ENCODE peak calls at places on chromosomes 12 and 14, in seven cellular contexts. V, E, P, R, G, M and C are unnamed samples.

GRCh38 chr12:71730936-71731335 is 23.7 kb upstream of the RAB21 start:
- DNase-seq in R (no peak), V (no peak), P (no peak), G (no peak), M (no peak), E (no peak), C (no peak)

GRCh38 chr12:60689137-60689536 is 1093.3 kb downstream of the SLC16A7 start:
- DNase-seq in P (no peak), V (no peak), R (no peak), E (no peak), M (no peak), G (no peak), C (no peak)

GRCh38 chr14:49930720-49931119 is 37.8 kb downstream of the ARF6 start:
- DNase-seq in P (peak), R (no peak), V (no peak), M (no peak), E (no peak), G (no peak), C (no peak)

GRCh38 chr12:32446306-32447119 is 47.2 kb downstream of the FGD4 start:
- DNase-seq in M (no peak), E (no peak), P (no peak), G (no peak), V (no peak), R (no peak), C (no peak)

GRCh38 chr12:109738878-109739665 is 25.4 kb downstream of the FAM222A start:
- DNase-seq in E (no peak), V (no peak), P (no peak), R (peak), M (no peak), G (peak), C (no peak)

GRCh38 chr12:15962760-15963159 is 51.6 kb downstream of the DERA start:
- DNase-seq in G (no peak), M (no peak), V (no peak), R (no peak), E (no peak), P (no peak), C (no peak)

GRCh38 chr12:126944684-126945083 is 1322.3 kb upstream of the TMEM132C start:
- DNase-seq in R (no peak), M (no peak), P (no peak), G (no peak), V (no peak), E (no peak), C (no peak)

GRCh38 chr14:35355981-35356839 is 48.3 kb downstream of the NFKBIA start:
- DNase-seq in P (peak), V (no peak), R (no peak), E (no peak), G (peak), M (no peak), C (no peak)

GRCh38 chr12:80053048-80053790 is 46.1 kb upstream of the OTOGL start:
- DNase-seq in P (peak), R (peak), E (peak), M (no peak), G (peak), V (peak), C (no peak)

GRCh38 chr12:25253371-25254068 is 2.8 kb upstream of the KRAS start:
- DNase-seq in V (no peak), M (no peak), G (no peak), P (no peak), E (no peak), R (no peak), C (no peak)

GRCh38 chr14:96582995-96583394 is 80.8 kb downstream of the PAPOLA start:
- DNase-seq in E (no peak), P (no peak), M (no peak), V (no peak), G (no peak), R (no peak), C (peak)

GRCh38 chr12:87332987-87333761 is 696.0 kb downstream of the C12orf50 start:
- DNase-seq in R (no peak), P (no peak), G (no peak), M (no peak), V (no peak), E (no peak), C (no peak)

GRCh38 chr14:96160030-96160912 is 44.4 kb upstream of the BDKRB2 start:
- DNase-seq in G (no peak), E (no peak), M (no peak), V (no peak), P (peak), R (no peak), C (no peak)

GRCh38 chr12:53944907-53945847 is 6.5 kb downstream of the HOXC13 start:
- DNase-seq in V (no peak), E (no peak), M (no peak), R (no peak), P (no peak), G (no peak), C (no peak)
- TF ChIP-seq CTCF in V (no peak), E (no peak), M (no peak), R (no peak), P (no peak), G (no peak), C (no peak)

GRCh38 chr12:103627189-103627855 is 40.2 kb downstream of the STAB2 start:
- DNase-seq in M (no peak), E (no peak), V (no peak), G (no peak), R (peak), P (no peak), C (no peak)

GRCh38 chr12:103623716-103624115 is 36.6 kb downstream of the STAB2 start:
- DNase-seq in G (no peak), V (no peak), M (no peak), E (no peak), R (no peak), P (no peak), C (no peak)

GRCh38 chr12:103626498-103626897 is 39.4 kb downstream of the STAB2 start:
- DNase-seq in E (no peak), G (peak), V (no peak), R (peak), M (peak), P (no peak), C (no peak)
- TF ChIP-seq CTCF in E (peak), G (no peak), V (no peak), R (peak), M (peak), P (peak), C (no peak)

GRCh38 chr14:32142754-32143437 is 58.9 kb upstream of the RNU6-7 start:
- DNase-seq in V (no peak), G (no peak), M (no peak), E (no peak), R (no peak), P (no peak), C (no peak)
- TF ChIP-seq CTCF in V (no peak), G (no peak), M (no peak), E (no peak), R (no peak), P (no peak), C (no peak)

DNA sequence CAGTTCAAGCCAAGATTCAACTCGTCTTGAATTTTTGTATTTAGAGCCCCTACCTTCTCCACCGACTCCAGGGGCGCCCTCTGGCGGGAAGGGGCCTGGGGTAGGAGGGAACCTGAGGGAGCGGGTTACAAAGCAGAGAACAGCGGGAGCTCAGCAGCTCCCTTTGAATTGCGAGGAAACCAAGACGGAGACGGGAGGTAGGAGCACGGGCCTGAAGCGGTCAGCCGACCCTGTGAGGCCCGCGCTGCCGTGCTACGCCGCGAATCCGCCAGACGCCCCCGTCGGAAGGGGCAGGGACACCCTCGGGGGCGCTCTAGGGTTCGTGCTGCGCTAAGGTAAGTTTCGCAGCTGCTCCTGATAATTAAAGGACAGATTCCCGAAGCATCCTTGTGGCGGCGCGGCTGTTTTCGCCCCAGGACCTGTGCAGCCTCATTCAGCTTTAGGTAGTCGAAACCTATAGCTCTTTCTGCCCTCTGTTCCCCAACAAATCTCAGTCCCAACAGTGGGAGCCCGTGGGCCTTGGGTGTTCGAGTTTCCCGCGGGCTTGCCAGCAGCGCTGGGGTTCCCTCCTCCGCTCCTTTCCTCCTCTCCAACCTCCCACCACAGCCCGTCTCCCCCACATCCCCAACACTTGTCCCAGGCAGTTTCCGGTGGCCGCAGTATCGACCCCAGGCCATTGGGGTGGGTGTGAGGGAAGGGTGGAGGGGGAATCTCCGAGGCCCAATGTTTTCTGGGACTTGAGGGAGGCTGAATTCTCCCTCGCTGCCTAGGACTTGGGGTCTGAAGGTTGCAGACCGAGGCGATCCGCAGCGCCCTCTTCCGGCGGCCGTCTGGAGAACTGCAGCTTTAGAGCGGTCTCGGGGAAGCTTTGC is 5.1 kb upstream of the NKX2-1 start:
- DNase-seq in P (peak), V (no peak), E (no peak), R (no peak), G (peak), M (peak), C (peak)
- TF ChIP-seq CTCF in P (peak), V (peak), E (peak), R (peak), G (peak), M (peak), C (peak)

GRCh38 chr12:53984901-53985357 is at the start of gene HOXC10:
- DNase-seq in E (peak), R (peak), M (peak), V (peak), P (peak), G (peak), C (peak)
- TF ChIP-seq CTCF in E (peak), R (peak), M (peak), V (peak), P (no peak), G (peak), C (peak)

GRCh38 chr14:58107041-58107440 is 45.0 kb downstream of the ARMH4 start:
- DNase-seq in P (no peak), V (no peak), E (no peak), R (no peak), G (no peak), M (no peak), C (no peak)

GRCh38 chr14:58108717-58109116 is 43.3 kb downstream of the ARMH4 start:
- DNase-seq in R (no peak), G (no peak), P (no peak), E (no peak), M (no peak), V (no peak), C (no peak)

GRCh38 chr14:58106446-58106845 is 45.6 kb downstream of the ARMH4 start:
- DNase-seq in G (no peak), P (no peak), M (no peak), R (no peak), E (no peak), V (no peak), C (no peak)

GRCh38 chr14:58109761-58110160 is 42.3 kb downstream of the ARMH4 start:
- DNase-seq in E (no peak), M (no peak), V (no peak), P (no peak), G (no peak), R (no peak), C (no peak)

DNA sequence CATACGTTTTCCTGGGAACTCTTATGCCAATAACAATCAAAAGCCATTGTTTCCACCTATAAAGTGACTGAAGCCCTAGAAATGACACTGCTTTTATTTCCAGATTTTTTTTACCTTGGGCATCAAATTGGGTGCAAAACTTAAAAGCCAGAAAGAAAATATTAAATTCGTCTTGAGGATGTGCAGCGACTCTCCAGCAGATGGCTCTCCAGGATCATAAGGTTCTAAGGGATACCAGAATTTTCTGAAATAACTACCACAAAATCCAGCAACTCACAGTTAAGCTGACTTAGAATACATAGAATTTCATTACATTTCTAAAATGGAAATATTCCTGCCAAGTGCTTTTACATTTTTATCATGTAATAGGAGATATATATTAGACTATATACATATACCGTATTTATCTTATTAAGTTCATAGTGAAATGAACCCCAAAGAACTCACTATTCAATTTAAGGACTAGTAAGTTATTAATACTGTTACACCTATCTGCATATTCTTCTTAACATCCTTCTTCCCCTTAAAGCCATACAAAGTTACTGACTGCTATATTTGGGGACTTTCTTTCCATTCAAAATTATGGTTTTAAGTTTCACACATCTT is 44.0 kb downstream of the ARMH4 start:
- DNase-seq in E (peak), M (peak), P (peak), V (peak), R (no peak), G (peak), C (peak)
- TF ChIP-seq CTCF in E (peak), M (peak), P (peak), V (peak), R (peak), G (peak), C (peak)

DNA sequence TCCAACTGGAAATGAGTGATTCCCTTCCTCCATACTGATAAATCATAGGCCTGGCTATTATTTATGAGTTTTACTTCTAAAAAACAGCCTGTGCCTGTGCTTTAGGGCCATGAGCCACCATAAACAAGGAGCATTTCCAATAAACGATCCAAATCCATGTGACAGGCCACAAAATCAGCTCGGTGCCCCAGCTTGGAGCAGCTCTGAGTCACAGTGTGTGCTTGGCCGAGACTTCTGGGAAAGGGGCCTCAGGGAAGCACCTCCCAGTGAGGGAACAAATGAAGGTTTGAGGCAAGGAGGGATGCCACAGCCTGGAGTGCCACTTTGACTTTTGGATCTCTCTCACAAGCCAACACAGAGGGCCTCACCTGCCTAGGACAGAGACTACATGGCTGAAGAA is 190.4 kb downstream of the NTF3 start:
- DNase-seq in V (no peak), M (no peak), P (no peak), R (no peak), E (no peak), G (no peak), C (no peak)
- TF ChIP-seq CTCF in V (no peak), M (no peak), P (no peak), R (no peak), E (no peak), G (no peak), C (no peak)

GRCh38 chr12:27969011-27969900 is 3.3 kb downstream of the PTHLH start:
- DNase-seq in P (no peak), R (peak), E (no peak), M (peak), V (no peak), G (peak), C (peak)
- TF ChIP-seq CTCF in P (no peak), R (no peak), E (peak), M (no peak), V (no peak), G (no peak), C (no peak)

DNA sequence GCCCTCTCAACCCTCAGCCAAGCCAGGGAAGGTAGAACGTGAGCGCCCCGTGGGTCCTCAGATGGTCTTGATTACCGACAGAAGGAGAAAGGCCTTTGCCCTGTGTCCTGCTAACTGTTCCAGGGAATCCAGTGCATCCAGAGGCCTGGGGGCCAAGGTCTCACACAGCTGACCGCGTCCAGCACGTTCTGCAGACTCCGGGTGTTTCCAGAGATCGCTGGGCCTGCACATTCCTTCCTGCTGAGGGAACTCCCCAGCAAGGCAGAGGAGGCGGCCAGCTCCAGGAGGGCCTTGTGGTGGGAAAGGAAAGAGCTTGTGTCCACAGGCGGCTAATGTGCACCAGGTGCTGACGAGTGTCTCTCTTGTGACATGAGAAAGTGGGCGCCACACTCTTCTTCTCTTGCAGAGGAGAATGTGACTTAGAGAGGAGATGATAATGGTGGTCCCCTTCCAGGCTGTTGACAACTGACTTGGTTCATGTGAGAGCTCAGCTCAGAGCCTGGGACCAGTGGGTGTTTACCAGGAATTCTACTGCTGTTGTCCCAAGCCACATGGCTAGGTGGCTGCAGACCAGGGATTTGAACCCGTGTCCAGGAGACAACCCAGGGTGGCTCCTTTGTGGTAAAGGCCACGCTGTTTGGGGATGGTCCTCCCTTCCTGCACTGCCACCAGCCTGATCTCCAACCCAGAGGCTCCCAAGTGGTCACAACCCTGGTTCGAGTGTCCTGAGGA is 46.8 kb upstream of the DLK1 start:
- DNase-seq in V (peak), G (peak), E (peak), P (no peak), R (peak), M (no peak), C (no peak)
- TF ChIP-seq CTCF in V (peak), G (no peak), E (peak), P (no peak), R (no peak), M (no peak), C (no peak)

DNA sequence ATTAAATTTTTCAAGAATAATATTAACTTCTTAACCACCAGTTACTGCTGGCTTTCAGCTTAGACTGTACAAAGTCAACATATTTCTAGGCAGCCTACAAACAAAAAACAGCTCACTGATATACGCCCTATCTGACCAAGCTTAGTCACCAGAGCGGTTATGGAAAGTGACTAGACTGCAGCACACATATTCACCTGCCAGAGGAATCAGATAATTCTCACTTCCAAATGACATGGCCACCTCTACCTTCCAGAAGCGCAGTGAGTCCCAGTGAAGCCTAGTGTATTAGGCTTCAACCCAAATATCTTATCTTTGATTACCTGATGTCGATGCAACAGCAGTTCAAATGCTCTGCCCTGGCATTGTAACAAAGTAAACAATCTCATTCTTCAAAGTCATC is 8.5 kb downstream of the STXBP6 start:
- DNase-seq in V (no peak), R (no peak), G (no peak), M (no peak), P (no peak), E (no peak), C (no peak)
- TF ChIP-seq CTCF in V (no peak), R (no peak), G (no peak), M (no peak), P (no peak), E (no peak), C (no peak)